ENCODE peak calls at places on chromosomes 5 and 9, in four cellular contexts. R is NCI-H774; N is ureter; S is activated T-cell treated with anti-CD3 and anti-CD28 coated beads, Interleukin-2, amount 50 U/mL, for 4 hours. A is an unnamed sample.

GRCh38 chr5:135383803-135384495 is 15.1 kb downstream of the MACROH2A1 start:
- DNase-seq in R (no peak), N (peak), S (no peak), A (no peak)

GRCh38 chr5:55649963-55650362 is 62.2 kb downstream of the SLC38A9 start:
- DNase-seq in R (no peak), N (no peak), S (no peak), A (no peak)

GRCh38 chr9:107734231-107735014 is 244.9 kb upstream of the KLF4 start:
- DNase-seq in R (no peak), N (no peak), S (no peak), A (no peak)

GRCh38 chr9:41229408-41230401 is 40.6 kb upstream of the ZNG1F start:
- DNase-seq in R (no peak), N (peak), S (no peak), A (no peak)

GRCh38 chr5:135462304-135462703 is 10.2 kb upstream of the TIFAB start:
- DNase-seq in R (peak), N (peak), S (peak), A (peak)

GRCh38 chr5:139134906-139135305 is 63.3 kb downstream of the SIL1 start:
- DNase-seq in R (peak), N (no peak), S (no peak), A (peak)

GRCh38 chr5:134758176-134758503 is 439 bp upstream of the DDX46 start:
- DNase-seq in R (no peak), N (no peak), S (no peak), A (no peak)

GRCh38 chr5:89268460-89268859 is 385.5 kb upstream of the MEF2C start:
- DNase-seq in R (no peak), N (no peak), S (no peak), A (no peak)

GRCh38 chr5:7756453-7756852 is 94.5 kb downstream of the CFAP90 start:
- DNase-seq in R (no peak), N (no peak), S (no peak), A (no peak)

GRCh38 chr9:108634164-108634563 is 221.6 kb downstream of the ACTL7B start:
- DNase-seq in R (peak), N (no peak), S (no peak), A (peak)

GRCh38 chr9:114289571-114290481 is 33.1 kb upstream of the ORM1 start:
- DNase-seq in R (no peak), N (no peak), S (no peak), A (no peak)

GRCh38 chr5:31531543-31531887 is 378 bp downstream of the DROSHA start:
- DNase-seq in R (peak), N (peak), S (peak), A (peak)

GRCh38 chr5:55004728-55005127 is 19.3 kb upstream of the GZMK start:
- DNase-seq in R (no peak), N (no peak), S (no peak), A (no peak)

GRCh38 chr5:38317887-38318286 is 59.5 kb downstream of the EGFLAM start:
- DNase-seq in R (no peak), N (no peak), S (no peak), A (no peak)

GRCh38 chr9:115359011-115359780 is 241.2 kb upstream of the TNC start:
- DNase-seq in R (no peak), N (no peak), S (no peak), A (no peak)

GRCh38 chr5:139232161-139232724 is 34.1 kb upstream of the SIL1 start:
- DNase-seq in R (no peak), N (peak), S (no peak), A (no peak)

GRCh38 chr9:126698756-126699155 is 85.0 kb downstream of the LMX1B start:
- DNase-seq in R (no peak), N (no peak), S (no peak), A (no peak)

GRCh38 chr5:87524217-87524616 is 111.5 kb upstream of the CCNH start:
- DNase-seq in R (no peak), N (no peak), S (no peak), A (no peak)

GRCh38 chr5:15421798-15422456 is 78.1 kb upstream of the FBXL7 start:
- DNase-seq in R (no peak), N (no peak), S (no peak), A (no peak)

GRCh38 chr5:180467028-180467427 is 27.2 kb upstream of the CNOT6 start:
- DNase-seq in R (no peak), N (no peak), S (no peak), A (no peak)

GRCh38 chr9:104028827-104029226 is 65.3 kb upstream of the SMC2 start:
- DNase-seq in R (no peak), N (no peak), S (no peak), A (no peak)

GRCh38 chr5:127844631-127845030 is 141.4 kb downstream of the CCDC192 start:
- DNase-seq in R (no peak), N (no peak), S (no peak), A (no peak)

GRCh38 chr5:73378070-73378469 is 70.5 kb downstream of the FOXD1 start:
- DNase-seq in R (peak), N (no peak), S (no peak), A (no peak)

GRCh38 chr5:98783051-98783649 is 9.7 kb downstream of the RGMB start:
- DNase-seq in R (no peak), N (no peak), S (no peak), A (no peak)

GRCh38 chr5:14471557-14471956 is 110.0 kb upstream of the OTULINL start:
- DNase-seq in R (no peak), N (no peak), S (no peak), A (no peak)

GRCh38 chr9:98146101-98146991 is 27.3 kb upstream of the TRIM14 start:
- DNase-seq in R (no peak), N (peak), S (no peak), A (no peak)

GRCh38 chr9:21579209-21579608 is 97.1 kb upstream of the IFNE start:
- DNase-seq in R (no peak), N (no peak), S (peak), A (no peak)